ENCODE peak calls at places on chromosome 15, in six cellular contexts. C, V, U, E, P and Y are unnamed samples.

GRCh38 chr15:45201557-45202246 is 13.9 kb upstream of the SHF start:
- DNase-seq in C (no peak), V (no peak), U (no peak), E (no peak), P (no peak), Y (peak)

GRCh38 chr15:70100495-70101331 is 3.0 kb upstream of the TLE3 start:
- DNase-seq in C (peak), V (peak), U (no peak), E (peak), P (peak), Y (peak)

GRCh38 chr15:50854594-50855490 is 53.6 kb upstream of the AP4E1 start:
- DNase-seq in C (no peak), V (peak), U (no peak), E (no peak), P (no peak), Y (no peak)

GRCh38 chr15:42110367-42110766 is 16.0 kb upstream of the PLA2G4D start:
- DNase-seq in C (no peak), V (no peak), U (no peak), E (no peak), P (no peak), Y (peak)

GRCh38 chr15:69298354-69298696 is 387 bp upstream of the PAQR5 start:
- DNase-seq in C (no peak), V (no peak), U (no peak), E (no peak), P (peak), Y (no peak)

GRCh38 chr15:31489801-31490646 is 163.4 kb downstream of the KLF13 start:
- DNase-seq in C (peak), V (peak), U (peak), E (no peak), P (no peak), Y (peak)

GRCh38 chr15:80152896-80153876 is at the start of gene FAH:
- DNase-seq in C (no peak), V (peak), U (no peak), E (peak), P (no peak), Y (peak)

GRCh38 chr15:99450896-99451358 is 114.9 kb upstream of the MEF2A start:
- DNase-seq in C (no peak), V (no peak), U (peak), E (peak), P (no peak), Y (peak)

GRCh38 chr15:42595641-42596240 is 20.3 kb downstream of the STARD9 start:
- DNase-seq in C (no peak), V (peak), U (peak), E (no peak), P (no peak), Y (no peak)

GRCh38 chr15:48422401-48422800 is 91.2 kb downstream of the DUT start:
- DNase-seq in C (no peak), V (no peak), U (no peak), E (no peak), P (no peak), Y (no peak)

GRCh38 chr15:65856821-65857455 is 12.4 kb upstream of the RAB11A start:
- DNase-seq in C (peak), V (peak), U (peak), E (no peak), P (no peak), Y (peak)

GRCh38 chr15:97652041-97652440 is 308.5 kb upstream of the ARRDC4 start:
- DNase-seq in C (no peak), V (no peak), U (no peak), E (no peak), P (no peak), Y (no peak)

GRCh38 chr15:66774001-66774814 is 72.2 kb downstream of the SMAD6 start:
- DNase-seq in C (peak), V (peak), U (peak), E (peak), P (peak), Y (peak)

GRCh38 chr15:98000249-98001203 is 40.0 kb downstream of the ARRDC4 start:
- DNase-seq in C (no peak), V (no peak), U (no peak), E (no peak), P (no peak), Y (no peak)

GRCh38 chr15:75309711-75310110 is 26.2 kb upstream of the COMMD4 start:
- DNase-seq in C (no peak), V (no peak), U (no peak), E (no peak), P (no peak), Y (no peak)

GRCh38 chr15:56813995-56814394 is 80.7 kb upstream of the ZNF280D start:
- DNase-seq in C (no peak), V (peak), U (no peak), E (no peak), P (no peak), Y (no peak)

GRCh38 chr15:65660927-65661326 is 39.2 kb downstream of the SLC24A1 start:
- DNase-seq in C (no peak), V (peak), U (no peak), E (no peak), P (no peak), Y (no peak)

GRCh38 chr15:68637755-68638405 is 59.1 kb downstream of the CORO2B start:
- DNase-seq in C (no peak), V (peak), U (peak), E (peak), P (peak), Y (peak)

GRCh38 chr15:75420698-75421097 is 30.8 kb downstream of the SIN3A start:
- DNase-seq in C (no peak), V (peak), U (no peak), E (no peak), P (no peak), Y (no peak)

GRCh38 chr15:67537771-67538170 is 4.7 kb upstream of the MAP2K5 start:
- DNase-seq in C (no peak), V (no peak), U (no peak), E (no peak), P (no peak), Y (no peak)

GRCh38 chr15:78949461-78949860 is 4.6 kb upstream of the CTSH start:
- DNase-seq in C (no peak), V (no peak), U (no peak), E (no peak), P (no peak), Y (no peak)

GRCh38 chr15:84598993-84599392 is 1.8 kb upstream of the ZSCAN2 start:
- DNase-seq in C (peak), V (peak), U (no peak), E (peak), P (no peak), Y (peak)

GRCh38 chr15:91950054-91950453 is 96.5 kb downstream of the SLCO3A1 start:
- DNase-seq in C (no peak), V (no peak), U (no peak), E (no peak), P (no peak), Y (no peak)

GRCh38 chr15:66862878-66863335 is 160.9 kb downstream of the SMAD6 start:
- DNase-seq in C (peak), V (peak), U (peak), E (peak), P (no peak), Y (peak)

GRCh38 chr15:22895465-22896190 is 57.2 kb downstream of the NIPA2 start:
- DNase-seq in C (peak), V (peak), U (no peak), E (no peak), P (no peak), Y (no peak)

GRCh38 chr15:83278191-83278590 is 6.3 kb downstream of the BNC1 start:
- DNase-seq in C (no peak), V (no peak), U (no peak), E (no peak), P (no peak), Y (no peak)

GRCh38 chr15:20106026-20106425 is 435.6 kb downstream of the GOLGA6L6 start:
- DNase-seq in C (no peak), V (no peak), U (peak), E (no peak), P (peak), Y (no peak)

GRCh38 chr15:55401786-55402246 is 6.3 kb downstream of the CCPG1 start:
- DNase-seq in C (no peak), V (no peak), U (no peak), E (no peak), P (no peak), Y (no peak)
- H3K27ac ChIP-seq in C (no peak), V (no peak), U (no peak), E (no peak), P (no peak), Y (no peak)

GRCh38 chr15:82263350-82263749 is 732 bp downstream of the SAXO2 start:
- DNase-seq in C (no peak), V (no peak), U (no peak), E (no peak), P (no peak), Y (no peak)
- H3K4me3 ChIP-seq in C (peak), V (peak), U (peak), E (peak), P (peak), Y (no peak)

GRCh38 chr15:25803541-25803940 is 59.6 kb downstream of the ATP10A start:
- DNase-seq in C (no peak), V (no peak), U (no peak), E (no peak), P (no peak), Y (no peak)

GRCh38 chr15:25804451-25804850 is 58.7 kb downstream of the ATP10A start:
- DNase-seq in C (no peak), V (no peak), U (no peak), E (no peak), P (no peak), Y (no peak)

GRCh38 chr15:25801586-25802284 is 61.4 kb downstream of the ATP10A start:
- DNase-seq in C (no peak), V (no peak), U (no peak), E (no peak), P (no peak), Y (no peak)

GRCh38 chr15:25802285-25802830 is 60.8 kb downstream of the ATP10A start:
- DNase-seq in C (no peak), V (no peak), U (no peak), E (no peak), P (no peak), Y (no peak)

DNA sequence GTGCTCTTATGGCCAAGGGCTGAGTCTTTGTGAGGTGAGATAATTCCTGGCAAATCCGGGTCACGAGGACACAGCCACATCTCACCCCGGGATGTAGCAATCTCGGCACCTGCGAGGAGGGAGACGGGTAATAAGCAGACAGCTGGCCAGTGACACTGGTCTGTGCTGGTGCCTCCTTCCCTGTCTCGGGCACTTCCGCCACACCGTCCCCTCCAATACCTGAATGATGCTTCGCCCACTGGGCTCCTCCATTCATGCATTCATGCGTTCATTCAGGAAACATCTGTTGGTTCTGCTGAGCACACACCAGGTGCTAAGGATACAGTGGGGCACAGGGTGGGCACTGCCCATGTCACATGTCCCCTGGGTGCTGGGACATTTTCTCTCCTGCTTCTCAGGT is 60.1 kb downstream of the ATP10A start:
- DNase-seq in C (no peak), V (no peak), U (no peak), E (no peak), P (no peak), Y (no peak)
- TF ChIP-seq POLR2A in C (no peak), V (no peak), U (no peak), E (no peak), P (no peak), Y (no peak)

GRCh38 chr15:101078669-101079323 is 159.6 kb downstream of the LRRK1 start:
- DNase-seq in C (no peak), V (no peak), U (no peak), E (peak), P (no peak), Y (no peak)
- H3K27ac ChIP-seq in C (no peak), V (no peak), U (no peak), E (no peak), P (no peak), Y (no peak)

DNA sequence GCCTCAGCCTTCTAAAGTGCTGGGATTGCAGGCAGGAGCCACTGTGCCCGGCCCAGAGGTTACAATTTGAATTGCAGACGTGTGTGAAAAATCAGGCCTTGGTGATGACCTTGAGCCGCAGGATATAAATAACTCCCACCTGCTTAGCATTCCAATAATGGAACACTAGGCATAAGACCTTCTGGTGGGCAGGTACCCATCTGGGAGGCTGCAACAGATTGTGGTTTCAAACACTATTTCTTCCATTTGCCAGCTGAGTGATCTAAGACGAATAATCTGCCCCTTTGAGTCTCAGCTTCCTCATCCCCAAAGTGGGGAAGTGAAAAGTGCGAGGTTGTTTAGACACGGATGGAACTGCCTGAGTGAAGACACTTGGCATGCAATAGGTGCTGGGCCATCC is 47.7 kb upstream of the HERC1 start:
- DNase-seq in C (no peak), V (no peak), U (no peak), E (no peak), P (no peak), Y (no peak)
- H3K4me3 ChIP-seq in C (no peak), V (no peak), U (no peak), E (no peak), P (no peak), Y (no peak)

GRCh38 chr15:62208884-62209283 is 43.8 kb upstream of the C2CD4B start:
- DNase-seq in C (no peak), V (no peak), U (no peak), E (no peak), P (no peak), Y (no peak)
- TF ChIP-seq POLR2A in C (no peak), V (no peak), U (no peak), E (no peak), P (no peak), Y (no peak)

GRCh38 chr15:89806565-89807550 is 7.8 kb downstream of the ANPEP start:
- DNase-seq in C (no peak), V (no peak), U (no peak), E (no peak), P (peak), Y (no peak)
- H3K27ac ChIP-seq in C (no peak), V (no peak), U (no peak), E (no peak), P (no peak), Y (no peak)

DNA sequence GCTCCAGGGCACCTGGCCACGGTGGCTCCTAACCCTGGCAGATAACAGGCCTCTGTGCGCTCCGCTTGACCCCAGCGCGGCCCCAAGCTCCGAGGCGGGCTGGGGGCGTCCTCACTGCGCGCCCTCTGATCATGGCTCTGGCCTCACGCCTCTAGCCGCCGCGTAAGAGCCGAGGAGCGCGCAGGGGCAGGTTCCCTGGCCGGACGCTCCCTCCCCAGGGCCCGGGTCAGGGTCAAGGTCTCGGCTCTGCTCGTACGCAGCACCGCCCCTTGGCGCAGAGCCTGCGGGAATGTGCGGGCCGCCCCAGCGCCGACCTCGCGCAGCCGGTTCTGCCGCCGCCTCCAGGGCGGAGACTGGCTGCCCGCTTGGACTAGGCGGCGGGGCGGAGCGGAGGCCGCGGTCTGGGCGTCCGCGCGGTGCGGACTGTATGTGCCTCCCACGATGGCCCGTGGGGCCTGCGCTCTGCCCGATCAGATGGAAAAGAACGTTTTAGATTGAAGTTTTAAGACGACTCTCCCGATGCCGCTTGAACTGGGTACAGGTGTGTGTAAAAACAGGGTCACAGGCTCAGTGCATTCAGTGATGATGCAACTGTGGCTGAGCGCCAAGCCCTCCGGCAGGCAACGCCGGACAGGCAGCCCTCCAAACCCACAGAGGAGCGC is 40.8 kb downstream of the CHST14 start:
- DNase-seq in C (no peak), V (no peak), U (peak), E (peak), P (peak), Y (peak)
- H3K4me3 ChIP-seq in C (peak), V (peak), U (peak), E (peak), P (peak), Y (peak)